ENCODE peak calls at places on chromosomes 13 and 19, in six cellular contexts. One of them, this sample, is unnamed.

GRCh38 chr13:42524487-42525034 is 49.4 kb upstream of the TNFSF11 start:
- DNase-seq in CD8-positive, alpha-beta T cell: no peak
- DNase-seq in bronchial epithelial cell: peak
- DNase-seq in heart right ventricle: no peak
- DNase-seq in cardiac muscle cell: no peak
- DNase-seq in A549: peak
- DNase-seq in this sample: no peak

GRCh38 chr13:99354371-99354951 is 47.3 kb upstream of the GPR183 start:
- DNase-seq in CD8-positive, alpha-beta T cell: no peak
- DNase-seq in bronchial epithelial cell: no peak
- DNase-seq in heart right ventricle: no peak
- DNase-seq in cardiac muscle cell: no peak
- DNase-seq in A549: no peak
- DNase-seq in this sample: no peak

GRCh38 chr13:72983085-72983768 is 75.6 kb upstream of the KLF5 start:
- DNase-seq in CD8-positive, alpha-beta T cell: no peak
- DNase-seq in bronchial epithelial cell: peak
- DNase-seq in heart right ventricle: no peak
- DNase-seq in cardiac muscle cell: no peak
- DNase-seq in A549: no peak
- DNase-seq in this sample: peak

GRCh38 chr13:27638521-27638920 is 16.8 kb downstream of the POLR1D start:
- DNase-seq in CD8-positive, alpha-beta T cell: no peak
- DNase-seq in bronchial epithelial cell: peak
- DNase-seq in heart right ventricle: no peak
- DNase-seq in cardiac muscle cell: no peak
- DNase-seq in A549: no peak
- DNase-seq in this sample: peak

GRCh38 chr19:18731562-18732008 is 48.1 kb downstream of the CRTC1 start:
- DNase-seq in CD8-positive, alpha-beta T cell: no peak
- DNase-seq in bronchial epithelial cell: peak
- DNase-seq in heart right ventricle: no peak
- DNase-seq in cardiac muscle cell: no peak
- DNase-seq in A549: no peak
- DNase-seq in this sample: no peak

GRCh38 chr13:80524447-80525215 is 183.7 kb upstream of the SPRY2 start:
- DNase-seq in CD8-positive, alpha-beta T cell: no peak
- DNase-seq in bronchial epithelial cell: peak
- DNase-seq in heart right ventricle: no peak
- DNase-seq in cardiac muscle cell: no peak
- DNase-seq in A549: no peak
- DNase-seq in this sample: peak

GRCh38 chr19:30060872-30061556 is 119.0 kb downstream of the URI1 start:
- DNase-seq in CD8-positive, alpha-beta T cell: no peak
- DNase-seq in bronchial epithelial cell: no peak
- DNase-seq in heart right ventricle: no peak
- DNase-seq in cardiac muscle cell: no peak
- DNase-seq in A549: no peak
- DNase-seq in this sample: no peak

GRCh38 chr19:5624154-5624663 is 1.3 kb downstream of the SAFB start:
- DNase-seq in CD8-positive, alpha-beta T cell: no peak
- DNase-seq in bronchial epithelial cell: peak
- DNase-seq in heart right ventricle: peak
- DNase-seq in cardiac muscle cell: peak
- DNase-seq in A549: no peak
- DNase-seq in this sample: peak

GRCh38 chr19:1780272-1780957 is 27.1 kb downstream of the ONECUT3 start:
- DNase-seq in CD8-positive, alpha-beta T cell: no peak
- DNase-seq in bronchial epithelial cell: no peak
- DNase-seq in heart right ventricle: no peak
- DNase-seq in cardiac muscle cell: no peak
- DNase-seq in A549: peak
- DNase-seq in this sample: no peak

GRCh38 chr13:113073942-113074341 is 31.6 kb upstream of the F7 start:
- DNase-seq in CD8-positive, alpha-beta T cell: no peak
- DNase-seq in bronchial epithelial cell: no peak
- DNase-seq in heart right ventricle: peak
- DNase-seq in cardiac muscle cell: no peak
- DNase-seq in A549: no peak
- DNase-seq in this sample: no peak

GRCh38 chr19:45045671-45046353 is 7.0 kb downstream of the CLASRP start:
- DNase-seq in CD8-positive, alpha-beta T cell: no peak
- DNase-seq in bronchial epithelial cell: no peak
- DNase-seq in heart right ventricle: no peak
- DNase-seq in cardiac muscle cell: peak
- DNase-seq in A549: no peak
- DNase-seq in this sample: no peak

GRCh38 chr13:37443538-37443937 is 155.0 kb downstream of the POSTN start:
- DNase-seq in CD8-positive, alpha-beta T cell: no peak
- DNase-seq in bronchial epithelial cell: peak
- DNase-seq in heart right ventricle: no peak
- DNase-seq in cardiac muscle cell: no peak
- DNase-seq in A549: no peak
- DNase-seq in this sample: peak

GRCh38 chr19:13267889-13268288 is 117.7 kb downstream of the IER2 start:
- DNase-seq in CD8-positive, alpha-beta T cell: no peak
- DNase-seq in bronchial epithelial cell: no peak
- DNase-seq in heart right ventricle: no peak
- DNase-seq in cardiac muscle cell: no peak
- DNase-seq in A549: no peak
- DNase-seq in this sample: no peak

GRCh38 chr13:43905435-43906031 is 25.8 kb downstream of the LACC1 start:
- DNase-seq in CD8-positive, alpha-beta T cell: no peak
- DNase-seq in bronchial epithelial cell: peak
- DNase-seq in heart right ventricle: no peak
- DNase-seq in cardiac muscle cell: peak
- DNase-seq in A549: peak
- DNase-seq in this sample: peak

GRCh38 chr13:55573565-55573964 is 1567.2 kb upstream of the PRR20A start:
- DNase-seq in CD8-positive, alpha-beta T cell: no peak
- DNase-seq in bronchial epithelial cell: no peak
- DNase-seq in heart right ventricle: no peak
- DNase-seq in cardiac muscle cell: no peak
- DNase-seq in A549: no peak
- DNase-seq in this sample: no peak

GRCh38 chr13:55572862-55573261 is 1567.9 kb upstream of the PRR20A start:
- DNase-seq in CD8-positive, alpha-beta T cell: no peak
- DNase-seq in bronchial epithelial cell: no peak
- DNase-seq in heart right ventricle: no peak
- DNase-seq in cardiac muscle cell: no peak
- DNase-seq in A549: no peak
- DNase-seq in this sample: no peak

GRCh38 chr13:55576389-55576788 is 1564.3 kb upstream of the PRR20A start:
- DNase-seq in CD8-positive, alpha-beta T cell: no peak
- DNase-seq in bronchial epithelial cell: no peak
- DNase-seq in heart right ventricle: no peak
- DNase-seq in cardiac muscle cell: no peak
- DNase-seq in A549: no peak
- DNase-seq in this sample: no peak

GRCh38 chr13:55577082-55577846 is 1563.5 kb upstream of the PRR20A start:
- DNase-seq in CD8-positive, alpha-beta T cell: no peak
- DNase-seq in bronchial epithelial cell: no peak
- DNase-seq in heart right ventricle: no peak
- DNase-seq in cardiac muscle cell: peak
- DNase-seq in A549: no peak
- DNase-seq in this sample: no peak

GRCh38 chr13:55577847-55578210 is 1562.9 kb upstream of the PRR20A start:
- DNase-seq in CD8-positive, alpha-beta T cell: no peak
- DNase-seq in bronchial epithelial cell: no peak
- DNase-seq in heart right ventricle: no peak
- DNase-seq in cardiac muscle cell: no peak
- DNase-seq in A549: no peak
- DNase-seq in this sample: no peak
- TF ChIP-seq CTCF in CD8-positive, alpha-beta T cell: no peak
- TF ChIP-seq CTCF in bronchial epithelial cell: no peak
- TF ChIP-seq CTCF in heart right ventricle: no peak
- TF ChIP-seq CTCF in cardiac muscle cell: no peak
- TF ChIP-seq CTCF in A549: no peak
- TF ChIP-seq CTCF in this sample: no peak

GRCh38 chr13:24741791-24742190 is 22.2 kb upstream of the RNF17 start:
- DNase-seq in CD8-positive, alpha-beta T cell: no peak
- DNase-seq in bronchial epithelial cell: no peak
- DNase-seq in heart right ventricle: no peak
- DNase-seq in cardiac muscle cell: no peak
- DNase-seq in A549: no peak
- DNase-seq in this sample: no peak

GRCh38 chr13:24740014-24740890 is 23.7 kb upstream of the RNF17 start:
- DNase-seq in CD8-positive, alpha-beta T cell: no peak
- DNase-seq in bronchial epithelial cell: no peak
- DNase-seq in heart right ventricle: no peak
- DNase-seq in cardiac muscle cell: no peak
- DNase-seq in A549: no peak
- DNase-seq in this sample: no peak

GRCh38 chr13:24742986-24743385 is 21.0 kb upstream of the RNF17 start:
- DNase-seq in CD8-positive, alpha-beta T cell: no peak
- DNase-seq in bronchial epithelial cell: no peak
- DNase-seq in heart right ventricle: no peak
- DNase-seq in cardiac muscle cell: no peak
- DNase-seq in A549: no peak
- DNase-seq in this sample: no peak

GRCh38 chr13:24742294-24742693 is 21.7 kb upstream of the RNF17 start:
- DNase-seq in CD8-positive, alpha-beta T cell: no peak
- DNase-seq in bronchial epithelial cell: peak
- DNase-seq in heart right ventricle: no peak
- DNase-seq in cardiac muscle cell: no peak
- DNase-seq in A549: no peak
- DNase-seq in this sample: peak

GRCh38 chr13:24741016-24741662 is 22.8 kb upstream of the RNF17 start:
- DNase-seq in CD8-positive, alpha-beta T cell: no peak
- DNase-seq in bronchial epithelial cell: no peak
- DNase-seq in heart right ventricle: no peak
- DNase-seq in cardiac muscle cell: no peak
- DNase-seq in A549: peak
- DNase-seq in this sample: no peak
- TF ChIP-seq CTCF in CD8-positive, alpha-beta T cell: no peak
- TF ChIP-seq CTCF in bronchial epithelial cell: peak
- TF ChIP-seq CTCF in heart right ventricle: peak
- TF ChIP-seq CTCF in cardiac muscle cell: peak
- TF ChIP-seq CTCF in A549: no peak
- TF ChIP-seq CTCF in this sample: peak

GRCh38 chr13:54433511-54434206 is 1405.0 kb downstream of the OLFM4 start:
- DNase-seq in CD8-positive, alpha-beta T cell: no peak
- DNase-seq in bronchial epithelial cell: no peak
- DNase-seq in heart right ventricle: no peak
- DNase-seq in cardiac muscle cell: no peak
- DNase-seq in A549: no peak
- DNase-seq in this sample: no peak
- TF ChIP-seq CTCF in CD8-positive, alpha-beta T cell: no peak
- TF ChIP-seq CTCF in bronchial epithelial cell: no peak
- TF ChIP-seq CTCF in heart right ventricle: no peak
- TF ChIP-seq CTCF in cardiac muscle cell: no peak
- TF ChIP-seq CTCF in A549: no peak
- TF ChIP-seq CTCF in this sample: no peak

DNA sequence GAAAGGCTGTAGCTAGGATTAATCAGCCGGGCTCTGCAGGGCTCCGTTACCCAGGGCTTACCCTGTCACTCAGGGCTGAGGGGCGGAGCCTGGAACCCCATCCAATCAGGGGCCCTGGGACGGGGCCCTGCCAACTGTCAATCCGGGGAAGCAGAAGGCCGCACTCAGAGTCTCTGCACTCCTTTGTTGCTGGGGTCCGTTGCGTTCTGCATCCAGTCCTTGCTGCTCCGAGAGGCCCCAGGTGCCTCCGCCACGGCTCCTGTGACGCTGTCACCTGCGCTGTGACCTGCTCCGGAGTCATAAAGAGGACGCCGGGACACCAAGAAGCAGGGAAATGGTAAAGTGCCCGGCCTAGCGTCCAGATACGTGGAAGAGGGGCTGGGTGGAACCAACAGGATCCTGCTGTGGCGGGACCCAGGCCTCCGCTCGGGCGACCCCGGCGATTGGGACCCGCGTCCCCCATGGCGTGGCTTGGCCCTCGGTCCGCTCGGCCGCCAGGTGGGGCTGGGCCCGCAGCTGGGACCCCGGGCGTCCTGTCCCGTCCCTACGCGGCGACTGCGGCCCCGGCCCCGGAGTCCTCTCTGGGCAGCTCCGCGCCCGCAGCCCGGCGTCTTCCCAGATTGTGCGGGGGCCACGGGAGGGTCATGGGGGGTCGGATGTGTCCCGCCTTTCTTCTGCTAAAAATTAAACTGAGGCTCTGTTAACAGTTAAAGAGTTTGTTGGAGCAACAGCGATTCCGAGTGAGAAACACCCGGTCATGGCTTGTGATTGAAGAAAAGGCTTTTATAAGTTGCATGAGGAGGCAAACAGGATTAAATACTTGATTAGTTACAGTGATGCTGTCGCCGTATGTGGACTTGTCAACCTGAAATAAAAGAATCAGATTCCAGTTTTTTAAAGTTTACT is at the start of gene ZNF491:
- DNase-seq in CD8-positive, alpha-beta T cell: peak
- DNase-seq in bronchial epithelial cell: peak
- DNase-seq in heart right ventricle: peak
- DNase-seq in cardiac muscle cell: peak
- DNase-seq in A549: no peak
- DNase-seq in this sample: peak
- TF ChIP-seq CTCF in CD8-positive, alpha-beta T cell: peak
- TF ChIP-seq CTCF in bronchial epithelial cell: peak
- TF ChIP-seq CTCF in heart right ventricle: peak
- TF ChIP-seq CTCF in cardiac muscle cell: peak
- TF ChIP-seq CTCF in A549: no peak
- TF ChIP-seq CTCF in this sample: peak

This sample was measured in astrocyte of the spinal cord.